ENCODE peak calls at places on chromosomes 12 and 14, in eight cellular contexts. One of them, this sample, is unnamed.

GRCh38 chr14:102785598-102785963 is 8.3 kb downstream of the TRAF3 start:
- DNase-seq in uterus: no peak
- DNase-seq in GM13977: no peak
- DNase-seq in tibial artery: no peak
- DNase-seq in ovary: no peak
- DNase-seq in Calu3: no peak
- DNase-seq in WERI-Rb-1: no peak
- DNase-seq in GM23338: peak
- DNase-seq in this sample: no peak

GRCh38 chr12:105721915-105722314 is 391.4 kb downstream of the C12orf75 start:
- DNase-seq in uterus: no peak
- DNase-seq in GM13977: no peak
- DNase-seq in tibial artery: no peak
- DNase-seq in ovary: no peak
- DNase-seq in Calu3: no peak
- DNase-seq in WERI-Rb-1: no peak
- DNase-seq in GM23338: no peak
- DNase-seq in this sample: no peak

GRCh38 chr12:124512667-124513296 is 54.6 kb downstream of the NCOR2 start:
- DNase-seq in uterus: peak
- DNase-seq in GM13977: no peak
- DNase-seq in tibial artery: peak
- DNase-seq in ovary: peak
- DNase-seq in Calu3: peak
- DNase-seq in WERI-Rb-1: no peak
- DNase-seq in GM23338: peak
- DNase-seq in this sample: peak

GRCh38 chr12:24991209-24992049 is 42.5 kb upstream of the BCAT1 start:
- DNase-seq in uterus: no peak
- DNase-seq in GM13977: peak
- DNase-seq in tibial artery: no peak
- DNase-seq in ovary: no peak
- DNase-seq in Calu3: peak
- DNase-seq in WERI-Rb-1: no peak
- DNase-seq in GM23338: peak
- DNase-seq in this sample: peak

GRCh38 chr14:74981833-74982232 is 20.9 kb upstream of the EIF2B2 start:
- DNase-seq in uterus: no peak
- DNase-seq in GM13977: no peak
- DNase-seq in tibial artery: peak
- DNase-seq in ovary: no peak
- DNase-seq in Calu3: no peak
- DNase-seq in WERI-Rb-1: no peak
- DNase-seq in GM23338: no peak
- DNase-seq in this sample: no peak

GRCh38 chr14:103552011-103552797 is 10.3 kb downstream of the BAG5 start:
- DNase-seq in uterus: peak
- DNase-seq in GM13977: no peak
- DNase-seq in tibial artery: peak
- DNase-seq in ovary: no peak
- DNase-seq in Calu3: no peak
- DNase-seq in WERI-Rb-1: no peak
- DNase-seq in GM23338: no peak
- DNase-seq in this sample: peak

GRCh38 chr14:30874120-30874998 is at the start of gene COCH:
- DNase-seq in uterus: no peak
- DNase-seq in GM13977: peak
- DNase-seq in tibial artery: no peak
- DNase-seq in ovary: peak
- DNase-seq in Calu3: peak
- DNase-seq in WERI-Rb-1: peak
- DNase-seq in GM23338: peak
- DNase-seq in this sample: no peak

GRCh38 chr14:60151715-60152114 is 13.5 kb downstream of the DHRS7 start:
- DNase-seq in uterus: peak
- DNase-seq in GM13977: no peak
- DNase-seq in tibial artery: peak
- DNase-seq in ovary: no peak
- DNase-seq in Calu3: no peak
- DNase-seq in WERI-Rb-1: no peak
- DNase-seq in GM23338: no peak
- DNase-seq in this sample: peak

GRCh38 chr12:8572507-8572906 is 31.8 kb upstream of the CLEC4E start:
- DNase-seq in uterus: no peak
- DNase-seq in GM13977: no peak
- DNase-seq in tibial artery: no peak
- DNase-seq in ovary: no peak
- DNase-seq in Calu3: no peak
- DNase-seq in WERI-Rb-1: no peak
- DNase-seq in GM23338: no peak
- DNase-seq in this sample: no peak

GRCh38 chr14:104346608-104347007 is 208.2 kb downstream of the KIF26A start:
- DNase-seq in uterus: no peak
- DNase-seq in GM13977: no peak
- DNase-seq in tibial artery: peak
- DNase-seq in ovary: peak
- DNase-seq in Calu3: no peak
- DNase-seq in WERI-Rb-1: no peak
- DNase-seq in GM23338: no peak
- DNase-seq in this sample: no peak

GRCh38 chr14:73633517-73634332 is 11.1 kb upstream of the DNAL1 start:
- DNase-seq in uterus: peak
- DNase-seq in GM13977: peak
- DNase-seq in tibial artery: peak
- DNase-seq in ovary: peak
- DNase-seq in Calu3: peak
- DNase-seq in WERI-Rb-1: peak
- DNase-seq in GM23338: peak
- DNase-seq in this sample: peak

GRCh38 chr12:9389796-9390195 is 181.6 kb upstream of the PZP start:
- DNase-seq in uterus: no peak
- DNase-seq in GM13977: no peak
- DNase-seq in tibial artery: no peak
- DNase-seq in ovary: no peak
- DNase-seq in Calu3: no peak
- DNase-seq in WERI-Rb-1: no peak
- DNase-seq in GM23338: no peak
- DNase-seq in this sample: no peak

GRCh38 chr14:53109028-53109687 is 44.0 kb downstream of the DDHD1 start:
- DNase-seq in uterus: no peak
- DNase-seq in GM13977: peak
- DNase-seq in tibial artery: no peak
- DNase-seq in ovary: no peak
- DNase-seq in Calu3: no peak
- DNase-seq in WERI-Rb-1: no peak
- DNase-seq in GM23338: no peak
- DNase-seq in this sample: no peak

GRCh38 chr12:54463034-54463433 is 10.4 kb downstream of the GTSF1 start:
- DNase-seq in uterus: peak
- DNase-seq in GM13977: no peak
- DNase-seq in tibial artery: peak
- DNase-seq in ovary: no peak
- DNase-seq in Calu3: no peak
- DNase-seq in WERI-Rb-1: no peak
- DNase-seq in GM23338: no peak
- DNase-seq in this sample: peak

GRCh38 chr12:1605129-1606020 is 11.0 kb upstream of the FBXL14 start:
- DNase-seq in uterus: peak
- DNase-seq in GM13977: peak
- DNase-seq in tibial artery: peak
- DNase-seq in ovary: peak
- DNase-seq in Calu3: peak
- DNase-seq in WERI-Rb-1: peak
- DNase-seq in GM23338: peak
- DNase-seq in this sample: peak

GRCh38 chr12:108129017-108129812 is at the start of gene WSCD2:
- DNase-seq in uterus: peak
- DNase-seq in GM13977: peak
- DNase-seq in tibial artery: peak
- DNase-seq in ovary: no peak
- DNase-seq in Calu3: peak
- DNase-seq in WERI-Rb-1: peak
- DNase-seq in GM23338: peak
- DNase-seq in this sample: no peak
- TF ChIP-seq CTCF in uterus: peak
- TF ChIP-seq CTCF in GM13977: no peak
- TF ChIP-seq CTCF in tibial artery: peak
- TF ChIP-seq CTCF in ovary: no peak
- TF ChIP-seq CTCF in Calu3: no peak
- TF ChIP-seq CTCF in WERI-Rb-1: peak
- TF ChIP-seq CTCF in GM23338: peak
- TF ChIP-seq CTCF in this sample: no peak

GRCh38 chr14:87916886-87917275 is 76.1 kb downstream of the GALC start:
- DNase-seq in uterus: no peak
- DNase-seq in GM13977: no peak
- DNase-seq in tibial artery: no peak
- DNase-seq in ovary: no peak
- DNase-seq in Calu3: no peak
- DNase-seq in WERI-Rb-1: no peak
- DNase-seq in GM23338: no peak
- DNase-seq in this sample: no peak

GRCh38 chr14:87916103-87916885 is 76.7 kb downstream of the GALC start:
- DNase-seq in uterus: no peak
- DNase-seq in GM13977: no peak
- DNase-seq in tibial artery: no peak
- DNase-seq in ovary: no peak
- DNase-seq in Calu3: no peak
- DNase-seq in WERI-Rb-1: no peak
- DNase-seq in GM23338: no peak
- DNase-seq in this sample: no peak
- TF ChIP-seq CTCF in uterus: no peak
- TF ChIP-seq CTCF in GM13977: no peak
- TF ChIP-seq CTCF in tibial artery: no peak
- TF ChIP-seq CTCF in ovary: no peak
- TF ChIP-seq CTCF in Calu3: no peak
- TF ChIP-seq CTCF in WERI-Rb-1: no peak
- TF ChIP-seq CTCF in GM23338: no peak
- TF ChIP-seq CTCF in this sample: no peak

GRCh38 chr12:12839886-12840285 is 26.7 kb downstream of the DDX47 start:
- DNase-seq in uterus: no peak
- DNase-seq in GM13977: no peak
- DNase-seq in tibial artery: peak
- DNase-seq in ovary: no peak
- DNase-seq in Calu3: peak
- DNase-seq in WERI-Rb-1: no peak
- DNase-seq in GM23338: no peak
- DNase-seq in this sample: peak

GRCh38 chr12:12840500-12840899 is 27.4 kb downstream of the DDX47 start:
- DNase-seq in uterus: no peak
- DNase-seq in GM13977: no peak
- DNase-seq in tibial artery: no peak
- DNase-seq in ovary: no peak
- DNase-seq in Calu3: no peak
- DNase-seq in WERI-Rb-1: no peak
- DNase-seq in GM23338: no peak
- DNase-seq in this sample: no peak

DNA sequence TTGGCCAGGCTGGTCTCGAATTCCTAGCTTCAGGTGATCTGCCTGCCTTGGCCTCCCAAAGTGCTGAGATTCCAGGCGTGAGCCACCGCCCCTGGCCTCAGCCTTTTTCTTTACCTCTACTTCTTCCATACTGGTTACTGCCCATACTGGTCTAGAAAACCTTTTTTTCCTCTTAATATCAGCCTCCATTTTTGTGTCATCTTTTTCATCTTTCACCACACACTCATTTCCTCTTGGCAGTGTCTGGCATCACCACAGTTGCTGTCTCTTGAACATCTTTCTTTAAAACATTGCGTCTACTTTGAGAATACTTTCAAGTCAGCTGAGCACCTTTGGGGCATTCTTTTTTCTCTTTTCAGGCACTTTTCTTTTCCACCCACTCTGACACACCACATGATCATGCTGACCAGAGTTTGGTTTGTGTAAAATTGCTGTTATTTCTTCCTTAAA is 32.7 kb downstream of the DDX47 start:
- DNase-seq in uterus: no peak
- DNase-seq in GM13977: no peak
- DNase-seq in tibial artery: no peak
- DNase-seq in ovary: no peak
- DNase-seq in Calu3: no peak
- DNase-seq in WERI-Rb-1: no peak
- DNase-seq in GM23338: no peak
- DNase-seq in this sample: no peak
- TF ChIP-seq CTCF in uterus: no peak
- TF ChIP-seq CTCF in GM13977: no peak
- TF ChIP-seq CTCF in tibial artery: no peak
- TF ChIP-seq CTCF in ovary: no peak
- TF ChIP-seq CTCF in Calu3: no peak
- TF ChIP-seq CTCF in WERI-Rb-1: no peak
- TF ChIP-seq CTCF in GM23338: no peak
- TF ChIP-seq CTCF in this sample: no peak

DNA sequence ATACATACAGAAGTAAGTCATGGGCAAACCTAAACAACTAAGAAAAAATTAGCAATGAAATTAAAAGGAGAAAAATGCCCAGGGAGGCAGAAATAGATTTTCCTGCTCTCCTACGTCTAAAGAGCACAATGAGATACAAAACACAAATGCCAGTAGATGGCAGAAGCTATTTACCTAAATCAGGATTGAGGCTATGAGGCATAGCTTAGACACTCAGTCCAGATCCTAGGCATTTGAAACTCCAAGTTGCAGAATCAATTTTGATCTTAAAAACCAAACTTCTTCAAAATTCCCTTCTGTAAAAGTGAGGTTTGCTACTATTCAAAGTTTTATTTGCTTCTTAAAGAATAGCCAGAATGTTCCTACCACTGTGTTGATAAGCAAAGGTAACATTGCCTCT is 368.6 kb downstream of the DAD1 start:
- DNase-seq in uterus: no peak
- DNase-seq in GM13977: no peak
- DNase-seq in tibial artery: no peak
- DNase-seq in ovary: no peak
- DNase-seq in Calu3: no peak
- DNase-seq in WERI-Rb-1: no peak
- DNase-seq in GM23338: no peak
- DNase-seq in this sample: no peak
- TF ChIP-seq CTCF in uterus: no peak
- TF ChIP-seq CTCF in GM13977: no peak
- TF ChIP-seq CTCF in tibial artery: no peak
- TF ChIP-seq CTCF in ovary: no peak
- TF ChIP-seq CTCF in Calu3: no peak
- TF ChIP-seq CTCF in WERI-Rb-1: no peak
- TF ChIP-seq CTCF in GM23338: no peak
- TF ChIP-seq CTCF in this sample: no peak

This sample was measured in MCF 10A.